ENCODE peak calls at places on chromosome 17, in seven cellular contexts. A is endothelial cell; C is hypothalamus; L is AG09319; K is GOT3; Z is stimulated activated CD8-positive, alpha-beta memory T cell treated with anti-CD3 and anti-CD28 coated beads, Interleukin-15, amount 100 ng/mL, for 1 hour; G is T follicular helper cell. O is an unnamed sample.

GRCh38 chr17:45782889-45783592 is 1.1 kb upstream of the CRHR1 start:
- DNase-seq in A (peak; percentile 83), L (no peak), Z (no peak), C (peak; percentile 25), K (no peak), G (no peak), O (no peak)

GRCh38 chr17:5619088-5619740 is 34.9 kb upstream of the NLRP1 start:
- DNase-seq in L (no peak), K (no peak), G (no peak), Z (no peak), A (no peak), C (no peak), O (no peak)

GRCh38 chr17:81053043-81053970 is 18.4 kb downstream of the BAIAP2 start:
- DNase-seq in Z (no peak), K (no peak), C (no peak), G (no peak), L (no peak), A (no peak), O (no peak)

GRCh38 chr17:73091770-73092517 is 544 bp downstream of the SLC39A11 start:
- DNase-seq in L (no peak), A (peak; percentile 7), G (no peak), Z (no peak), C (no peak), K (no peak), O (peak; percentile 41)

GRCh38 chr17:13410874-13411273 is 190.9 kb downstream of the HS3ST3A1 start:
- DNase-seq in K (no peak), L (no peak), C (no peak), G (no peak), A (no peak), Z (no peak), O (no peak)

GRCh38 chr17:798246-798645 is 16.1 kb downstream of the MRM3 start:
- DNase-seq in C (no peak), G (no peak), Z (no peak), A (no peak), L (no peak), K (no peak), O (no peak)

GRCh38 chr17:10613775-10614513 is 43.2 kb downstream of the MYH3 start:
- DNase-seq in G (no peak), A (no peak), L (no peak), Z (no peak), K (no peak), C (no peak), O (no peak)

GRCh38 chr17:78611636-78612035 is 34.4 kb upstream of the DNAH17 start:
- DNase-seq in Z (no peak), A (no peak), C (no peak), K (no peak), G (no peak), L (no peak), O (no peak)

GRCh38 chr17:949623-950338 is 29.8 kb downstream of the NXN start:
- DNase-seq in C (no peak), A (no peak), G (no peak), Z (no peak), K (no peak), L (no peak), O (no peak)

GRCh38 chr17:45225964-45226530 is 4.4 kb downstream of the FMNL1 start:
- DNase-seq in K (no peak), L (no peak), Z (peak; percentile 89), G (peak; percentile 87), C (peak; percentile 49), A (no peak), O (no peak)

GRCh38 chr17:76075364-76076099 is 951 bp downstream of the GALR2 start:
- DNase-seq in K (no peak), A (peak; percentile 45), L (no peak), C (no peak), Z (no peak), G (no peak), O (no peak)

GRCh38 chr17:1203111-1203966 is 23.6 kb upstream of the ABR start:
- DNase-seq in K (no peak), G (peak; percentile 43), Z (peak; percentile 32), A (peak; percentile 76), L (no peak), C (peak; percentile 23), O (no peak)